ENCODE peak calls at places on chromosome 15, in seven cellular contexts. A is HL-60, R is psoas muscle, Z is AG08395, D is GF-D8, C is T-cell, G is cardiac muscle cell. M is an unnamed sample.
A peak's percentile ranks its signal among the peaks of the same experiment; 100 is the strongest.

GRCh38 chr15:99143655-99144610 is 39.1 kb downstream of the SYNM start:
- DNase-seq in D (no peak), R (peak; percentile 93), G (peak; percentile 76), Z (peak; percentile 67), C (no peak), A (no peak), M (no peak)

GRCh38 chr15:67853454-67853853 is 13.6 kb upstream of the RNU6-1 start:
- DNase-seq in D (no peak), Z (no peak), G (no peak), A (no peak), C (no peak), R (no peak), M (no peak)

GRCh38 chr15:69468241-69469121 is 15.9 kb downstream of the RPLP1 start:
- DNase-seq in D (no peak), A (peak; percentile 89), G (peak; percentile 44), R (no peak), Z (no peak), C (peak; percentile 86), M (peak; percentile 15)

GRCh38 chr15:68783226-68784054 is 37.3 kb downstream of the ANP32A start:
- DNase-seq in C (peak; percentile 74), G (no peak), D (no peak), R (no peak), A (peak; percentile 39), Z (peak; percentile 22), M (peak; percentile 9)

GRCh38 chr15:31133890-31134289 is 32.4 kb upstream of the TRPM1 start:
- DNase-seq in G (no peak), D (no peak), Z (no peak), C (no peak), A (no peak), R (no peak), M (no peak)

GRCh38 chr15:71577071-71577470 is 233.3 kb upstream of the NR2E3 start:
- DNase-seq in G (no peak), Z (no peak), C (no peak), A (no peak), R (no peak), D (no peak), M (no peak)

GRCh38 chr15:89898628-89899302 is 5.0 kb upstream of the AP3S2 start:
- DNase-seq in Z (peak; percentile 65), D (peak; percentile 21), A (peak; percentile 76), R (no peak), G (peak; percentile 58), C (peak; percentile 50), M (peak; percentile 54)

GRCh38 chr15:77418341-77419049 is 1.4 kb downstream of the PEAK1 start:
- DNase-seq in R (no peak), D (no peak), G (peak; percentile 35), A (no peak), Z (peak; percentile 17), C (no peak), M (no peak)

GRCh38 chr15:57751177-57751800 is 44.8 kb downstream of the POLR2M start:
- DNase-seq in D (no peak), G (peak; percentile 69), C (no peak), A (no peak), Z (peak; percentile 76), R (no peak), M (no peak)

GRCh38 chr15:39248204-39248603 is 332.7 kb upstream of the THBS1 start:
- DNase-seq in Z (peak; percentile 64), A (no peak), G (peak; percentile 66), D (no peak), R (no peak), C (no peak), M (no peak)

GRCh38 chr15:78750566-78750965 is 60.7 kb downstream of the ADAMTS7 start:
- DNase-seq in R (peak; percentile 80), A (no peak), D (no peak), Z (peak; percentile 31), C (no peak), G (no peak), M (no peak)

GRCh38 chr15:87033056-87033455 is 953.4 kb downstream of the AGBL1 start:
- DNase-seq in C (no peak), R (no peak), D (no peak), Z (no peak), G (peak; percentile 12), A (no peak), M (no peak)

GRCh38 chr15:64356443-64357040 is 569 bp upstream of the CSNK1G1 start:
- DNase-seq in Z (peak; percentile 68), A (no peak), R (no peak), G (peak; percentile 96), D (peak; percentile 81), C (no peak), M (no peak)

GRCh38 chr15:94792166-94792565 is 560.8 kb downstream of the MCTP2 start:
- DNase-seq in G (no peak), C (no peak), R (no peak), D (no peak), A (no peak), Z (no peak), M (no peak)

GRCh38 chr15:66400351-66400774 is 13.7 kb downstream of the MAP2K1 start:
- DNase-seq in G (no peak), C (no peak), D (no peak), R (no peak), Z (peak; percentile 15), A (no peak), M (no peak)

GRCh38 chr15:92683511-92683834 is 27.9 kb upstream of the FAM174B start:
- DNase-seq in A (no peak), G (peak; percentile 81), R (peak; percentile 67), C (no peak), Z (no peak), D (no peak), M (no peak)

GRCh38 chr15:48318131-48318530 is 13.1 kb upstream of the DUT start:
- DNase-seq in G (no peak), D (no peak), R (no peak), C (no peak), Z (no peak), A (no peak), M (no peak)

GRCh38 chr15:58329781-58330467 is 101.9 kb upstream of the LIPC start:
- DNase-seq in C (no peak), A (no peak), D (no peak), R (peak; percentile 83), Z (no peak), G (no peak), M (no peak)

GRCh38 chr15:57919754-57920153 is 145.8 kb downstream of the ALDH1A2 start:
- DNase-seq in C (no peak), G (no peak), D (no peak), R (no peak), Z (no peak), A (no peak), M (no peak)

GRCh38 chr15:63331456-63331855 is 50.2 kb downstream of the CA12 start:
- DNase-seq in A (no peak), D (no peak), G (peak; percentile 11), C (no peak), R (no peak), Z (no peak), M (no peak)

GRCh38 chr15:74297867-74298266 is 61.7 kb downstream of the CCDC33 start:
- DNase-seq in D (no peak), A (no peak), Z (no peak), G (no peak), C (no peak), R (peak; percentile 21), M (no peak)

GRCh38 chr15:91849749-91850161 is 3.8 kb upstream of the SLCO3A1 start:
- DNase-seq in A (peak; percentile 66), G (peak; percentile 79), Z (peak; percentile 70), C (no peak), R (no peak), D (no peak), M (peak; percentile 87)

GRCh38 chr15:91469627-91470567 is 369.8 kb downstream of the SV2B start:
- DNase-seq in D (no peak), G (no peak), C (peak; percentile 71), R (no peak), A (peak; percentile 90), Z (no peak), M (no peak)